ENCODE peak calls at places on chromosomes 1 and 21, in eight cellular contexts. P, X, Y, W, U, E, T and F are unnamed samples.

GRCh38 chr1:180154325-180155201 is at the start of gene QSOX1:
- DNase-seq in P (peak; percentile 91), X (peak; percentile 86), Y (peak; percentile 88), W (peak; percentile 47), U (peak; percentile 100), E (peak; percentile 89), T (peak; percentile 78), F (peak; percentile 100)

GRCh38 chr1:158506369-158506987 is 34.5 kb downstream of the OR10R2 start:
- DNase-seq in P (peak; percentile 48), X (no peak), Y (no peak), W (no peak), U (peak; percentile 19), E (no peak), T (peak; percentile 10), F (peak; percentile 11)

GRCh38 chr1:243731301-243731891 is 118.6 kb downstream of the AKT3 start:
- DNase-seq in P (peak; percentile 83), X (peak; percentile 38), Y (no peak), W (no peak), U (no peak), E (no peak), T (no peak), F (no peak)

GRCh38 chr1:201880928-201881571 is 7.6 kb upstream of the SHISA4 start:
- DNase-seq in P (no peak), X (no peak), Y (no peak), W (no peak), U (no peak), E (no peak), T (no peak), F (no peak)

GRCh38 chr21:16794944-16795343 is 717.9 kb upstream of the CXADR start:
- DNase-seq in P (peak; percentile 82), X (no peak), Y (peak; percentile 29), W (no peak), U (no peak), E (peak; percentile 89), T (peak; percentile 96), F (no peak)

GRCh38 chr21:42621828-42622199 is 31.6 kb upstream of the PDE9A start:
- DNase-seq in P (no peak), X (no peak), Y (no peak), W (no peak), U (no peak), E (no peak), T (no peak), F (no peak)

GRCh38 chr1:3174487-3175247 is 105.7 kb downstream of the PRDM16 start:
- DNase-seq in P (peak; percentile 80), X (peak; percentile 86), Y (peak; percentile 73), W (peak; percentile 65), U (no peak), E (peak; percentile 23), T (peak; percentile 6), F (no peak)

GRCh38 chr21:45405819-45406762 is 1.1 kb downstream of the COL18A1 start:
- DNase-seq in P (no peak), X (peak; percentile 40), Y (no peak), W (no peak), U (no peak), E (no peak), T (peak; percentile 45), F (no peak)

GRCh38 chr1:235820059-235820458 is 46.6 kb downstream of the LYST start:
- DNase-seq in P (no peak), X (no peak), Y (no peak), W (no peak), U (no peak), E (no peak), T (no peak), F (no peak)

GRCh38 chr1:235818632-235819136 is 48.0 kb downstream of the LYST start:
- DNase-seq in P (peak; percentile 7), X (no peak), Y (no peak), W (no peak), U (no peak), E (no peak), T (no peak), F (no peak)

GRCh38 chr1:235822685-235823084 is 44.0 kb downstream of the LYST start:
- DNase-seq in P (peak; percentile 8), X (no peak), Y (no peak), W (no peak), U (no peak), E (peak; percentile 7), T (peak; percentile 53), F (no peak)

GRCh38 chr1:235823684-235824083 is 43.0 kb downstream of the LYST start:
- DNase-seq in P (no peak), X (no peak), Y (no peak), W (no peak), U (no peak), E (no peak), T (no peak), F (no peak)

DNA sequence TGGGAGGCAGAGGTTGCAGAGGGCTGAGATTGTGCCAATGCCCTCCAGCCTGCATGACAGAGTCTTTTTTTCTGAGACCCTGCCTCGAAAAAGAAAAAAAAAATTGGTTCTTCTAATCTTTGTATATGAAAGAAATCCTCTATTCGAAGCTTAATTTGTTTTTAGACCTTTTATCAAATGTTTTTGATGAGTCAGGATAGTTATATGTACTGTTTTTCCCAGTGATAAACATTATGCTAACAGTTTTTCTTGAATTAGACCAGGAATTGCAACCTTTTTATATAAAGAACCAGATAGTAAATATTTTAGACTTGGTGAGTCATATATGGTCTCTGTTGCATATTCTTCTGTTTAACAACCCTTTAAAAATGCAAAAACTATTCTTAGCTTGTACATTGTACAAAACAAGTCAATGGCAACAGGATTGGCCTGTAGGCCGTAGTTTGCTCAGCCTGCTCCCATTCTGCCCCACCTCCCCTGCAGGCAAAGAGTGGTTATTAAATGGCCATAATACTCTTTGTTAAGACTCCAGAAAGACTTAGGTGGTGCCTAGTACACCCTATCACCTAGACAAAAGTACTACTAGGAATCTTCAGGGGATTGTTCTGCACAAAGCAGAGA is 45.2 kb downstream of the LYST start:
- DNase-seq in P (peak; percentile 55), X (no peak), Y (no peak), W (no peak), U (no peak), E (peak; percentile 72), T (peak; percentile 58), F (no peak)
- TF ChIP-seq CTCF in P (no peak), X (no peak), Y (no peak), W (no peak), U (no peak), E (peak; percentile 19), T (no peak), F (no peak)

GRCh38 chr1:223003549-223003948 is 139.5 kb downstream of the TLR5 start:
- DNase-seq in P (no peak), X (no peak), Y (no peak), W (no peak), U (no peak), E (no peak), T (no peak), F (no peak)

GRCh38 chr1:223007250-223007649 is 135.8 kb downstream of the TLR5 start:
- DNase-seq in P (no peak), X (no peak), Y (no peak), W (no peak), U (no peak), E (peak; percentile 25), T (peak; percentile 33), F (no peak)

GRCh38 chr1:223006794-223007193 is 136.3 kb downstream of the TLR5 start:
- DNase-seq in P (no peak), X (no peak), Y (no peak), W (no peak), U (no peak), E (no peak), T (no peak), F (no peak)

GRCh38 chr1:223000549-223001135 is 142.4 kb downstream of the TLR5 start:
- DNase-seq in P (no peak), X (no peak), Y (no peak), W (no peak), U (no peak), E (no peak), T (no peak), F (no peak)

DNA sequence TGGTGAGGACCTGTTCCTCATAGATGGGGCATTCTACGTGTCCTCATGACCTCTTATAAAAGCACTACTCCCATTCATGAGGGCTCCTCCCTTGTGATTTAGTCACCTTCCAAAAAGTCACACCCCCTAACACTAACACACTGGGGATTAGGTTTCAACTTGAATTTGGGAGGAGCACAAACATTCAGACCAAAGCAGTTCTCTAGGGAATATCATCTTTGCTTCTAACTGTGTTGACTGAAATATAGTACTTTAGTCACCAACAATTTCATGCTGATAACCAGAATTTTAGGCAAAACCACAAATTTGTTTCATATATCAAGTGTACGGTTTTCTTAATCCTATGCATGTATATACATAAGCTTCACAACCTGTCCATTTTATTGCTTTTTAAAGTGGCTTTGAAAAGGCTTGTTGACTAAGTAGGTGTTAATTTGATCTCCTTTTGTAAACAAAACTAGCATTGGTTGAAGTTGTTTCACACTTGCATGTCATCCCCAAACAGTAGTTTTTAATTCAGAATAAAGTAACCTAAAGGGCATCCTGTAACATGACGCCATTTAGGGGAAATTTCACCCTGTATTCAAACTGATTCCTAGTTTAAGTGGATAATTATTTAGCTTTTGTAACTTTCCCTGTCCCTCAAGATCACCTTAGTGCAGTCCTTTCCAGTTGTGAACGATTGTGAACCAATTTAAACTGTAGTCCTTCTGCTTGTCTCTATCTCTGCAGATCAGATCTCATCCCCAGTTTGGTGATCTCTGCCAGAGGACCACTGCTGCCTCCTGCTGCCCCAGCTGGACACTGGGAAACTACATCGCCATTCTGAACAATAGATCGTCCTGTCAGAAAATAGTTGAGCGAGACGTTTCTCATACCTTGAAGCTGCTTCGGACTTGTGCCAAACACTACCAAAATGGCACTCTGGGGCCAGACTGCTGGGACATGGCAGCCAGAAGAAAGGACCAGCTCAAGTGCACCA is 141.1 kb downstream of the TLR5 start:
- DNase-seq in P (no peak), X (no peak), Y (no peak), W (no peak), U (no peak), E (peak; percentile 20), T (peak; percentile 60), F (no peak)
- TF ChIP-seq CTCF in P (peak; percentile 42), X (peak; percentile 2), Y (no peak), W (no peak), U (no peak), E (peak; percentile 17), T (peak; percentile 41), F (no peak)

DNA sequence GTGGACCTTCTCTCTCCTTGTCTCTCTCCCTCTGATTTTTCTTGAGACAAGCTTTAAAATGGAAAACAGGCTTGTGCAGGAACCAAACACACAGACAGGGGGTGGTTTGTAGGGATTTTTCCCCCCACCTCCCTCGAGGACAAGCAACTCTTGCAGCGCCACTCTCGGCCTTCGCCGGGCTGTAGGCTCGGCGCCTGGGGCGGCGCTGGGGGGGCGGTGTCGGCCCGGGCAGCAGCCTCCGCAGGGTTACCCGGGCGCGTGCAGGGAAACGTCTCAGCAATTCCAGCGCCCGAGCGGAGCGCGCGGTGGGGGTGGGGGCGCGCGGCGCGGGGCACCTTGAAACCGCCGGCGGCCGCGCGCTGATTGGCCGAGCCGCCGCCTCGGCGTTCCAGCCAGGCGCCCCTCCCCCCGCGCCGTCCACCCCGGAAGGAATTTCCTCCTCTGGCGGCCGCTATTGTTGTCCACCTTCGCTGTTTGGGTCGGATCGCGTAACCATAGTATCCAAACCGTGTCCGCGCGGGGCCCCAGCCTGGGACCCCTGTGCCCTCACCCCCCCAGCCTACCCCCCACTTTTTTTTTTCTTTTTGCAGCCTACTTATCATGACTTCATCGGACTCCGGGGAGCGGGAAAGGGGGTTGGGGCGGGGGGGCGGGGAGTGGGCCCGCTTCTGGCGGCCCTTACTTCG is 59.8 kb upstream of the ACOT11 start:
- DNase-seq in P (peak; percentile 95), X (peak; percentile 96), Y (peak; percentile 94), W (peak; percentile 64), U (peak; percentile 87), E (peak; percentile 89), T (peak; percentile 78), F (peak; percentile 90)
- TF ChIP-seq CTCF in P (peak; percentile 15), X (peak; percentile 39), Y (peak; percentile 55), W (no peak), U (no peak), E (peak; percentile 24), T (peak; percentile 6), F (no peak)

GRCh38 chr1:78758493-78758892 is 108.9 kb downstream of the IFI44 start:
- DNase-seq in P (no peak), X (no peak), Y (no peak), W (no peak), U (no peak), E (no peak), T (no peak), F (no peak)

GRCh38 chr1:78760858-78761257 is 111.2 kb downstream of the IFI44 start:
- DNase-seq in P (no peak), X (no peak), Y (no peak), W (no peak), U (no peak), E (no peak), T (no peak), F (no peak)

GRCh38 chr1:78755986-78756385 is 106.4 kb downstream of the IFI44 start:
- DNase-seq in P (no peak), X (no peak), Y (no peak), W (no peak), U (no peak), E (no peak), T (no peak), F (no peak)
- TF ChIP-seq CTCF in P (no peak), X (no peak), Y (no peak), W (no peak), U (no peak), E (no peak), T (no peak), F (no peak)